ENCODE peak calls at places on chromosomes 3 and 15, in nine cellular contexts. One of them, this sample, is unnamed. For H3K27me3, the result is how much of the 10 kb centered on the place peaks cover.

GRCh38 chr15:31901501-31901900 is 128.8 kb upstream of the CHRNA7 start:
- DNase-seq in pancreas: no peak
- DNase-seq in neural progenitor cell: no peak
- DNase-seq in body of pancreas: no peak
- DNase-seq in AG04450: no peak
- DNase-seq in CD8-positive, alpha-beta T cell: no peak
- DNase-seq in right lobe of liver: no peak
- DNase-seq in gastrocnemius medialis: no peak
- DNase-seq in adipocyte: no peak
- DNase-seq in this sample: no peak

GRCh38 chr3:193040836-193041672 is 123.4 kb upstream of the MB21D2 start:
- DNase-seq in gastrocnemius medialis: no peak
- DNase-seq in neural progenitor cell: peak
- DNase-seq in body of pancreas: no peak
- DNase-seq in adipocyte: peak
- DNase-seq in AG04450: peak
- DNase-seq in CD8-positive, alpha-beta T cell: no peak
- DNase-seq in right lobe of liver: no peak
- DNase-seq in pancreas: no peak
- DNase-seq in this sample: no peak

GRCh38 chr3:136804164-136804563 is 14.8 kb upstream of the SLC35G2 start:
- DNase-seq in pancreas: no peak
- DNase-seq in adipocyte: no peak
- DNase-seq in right lobe of liver: no peak
- DNase-seq in CD8-positive, alpha-beta T cell: no peak
- DNase-seq in neural progenitor cell: no peak
- DNase-seq in AG04450: no peak
- DNase-seq in gastrocnemius medialis: no peak
- DNase-seq in body of pancreas: no peak
- DNase-seq in this sample: no peak

GRCh38 chr3:54870423-54870822 is 57.4 kb downstream of the LRTM1 start:
- DNase-seq in body of pancreas: no peak
- DNase-seq in right lobe of liver: no peak
- DNase-seq in AG04450: peak
- DNase-seq in pancreas: no peak
- DNase-seq in adipocyte: peak
- DNase-seq in CD8-positive, alpha-beta T cell: no peak
- DNase-seq in neural progenitor cell: peak
- DNase-seq in gastrocnemius medialis: no peak
- DNase-seq in this sample: no peak

GRCh38 chr15:90871097-90871715 is 2.8 kb downstream of the FURIN start:
- DNase-seq in CD8-positive, alpha-beta T cell: no peak
- DNase-seq in adipocyte: peak
- DNase-seq in gastrocnemius medialis: peak
- DNase-seq in body of pancreas: no peak
- DNase-seq in pancreas: peak
- DNase-seq in neural progenitor cell: peak
- DNase-seq in AG04450: no peak
- DNase-seq in right lobe of liver: no peak
- DNase-seq in this sample: no peak

GRCh38 chr3:176650478-176650877 is 546.8 kb downstream of the TBL1XR1 start:
- DNase-seq in pancreas: no peak
- DNase-seq in gastrocnemius medialis: no peak
- DNase-seq in right lobe of liver: no peak
- DNase-seq in neural progenitor cell: no peak
- DNase-seq in AG04450: no peak
- DNase-seq in body of pancreas: no peak
- DNase-seq in adipocyte: peak
- DNase-seq in CD8-positive, alpha-beta T cell: no peak
- DNase-seq in this sample: no peak

GRCh38 chr3:186596568-186597287 is 16.1 kb upstream of the AHSG start:
- DNase-seq in right lobe of liver: no peak
- DNase-seq in adipocyte: no peak
- DNase-seq in CD8-positive, alpha-beta T cell: no peak
- DNase-seq in pancreas: no peak
- DNase-seq in neural progenitor cell: peak
- DNase-seq in AG04450: no peak
- DNase-seq in body of pancreas: no peak
- DNase-seq in gastrocnemius medialis: no peak
- DNase-seq in this sample: peak

GRCh38 chr3:141100112-141100511 is 49.0 kb downstream of the SPSB4 start:
- DNase-seq in right lobe of liver: peak
- DNase-seq in pancreas: no peak
- DNase-seq in body of pancreas: no peak
- DNase-seq in neural progenitor cell: no peak
- DNase-seq in adipocyte: no peak
- DNase-seq in AG04450: no peak
- DNase-seq in gastrocnemius medialis: no peak
- DNase-seq in CD8-positive, alpha-beta T cell: no peak
- DNase-seq in this sample: no peak

GRCh38 chr15:71586463-71586862 is 223.9 kb upstream of the NR2E3 start:
- DNase-seq in body of pancreas: no peak
- DNase-seq in neural progenitor cell: no peak
- DNase-seq in right lobe of liver: no peak
- DNase-seq in adipocyte: no peak
- DNase-seq in pancreas: no peak
- DNase-seq in CD8-positive, alpha-beta T cell: no peak
- DNase-seq in AG04450: no peak
- DNase-seq in gastrocnemius medialis: no peak
- DNase-seq in this sample: no peak

GRCh38 chr15:36330598-36330997 is 248.8 kb upstream of the CDIN1 start:
- DNase-seq in adipocyte: no peak
- DNase-seq in pancreas: no peak
- DNase-seq in body of pancreas: no peak
- DNase-seq in CD8-positive, alpha-beta T cell: no peak
- DNase-seq in neural progenitor cell: no peak
- DNase-seq in gastrocnemius medialis: no peak
- DNase-seq in AG04450: no peak
- DNase-seq in right lobe of liver: no peak
- DNase-seq in this sample: no peak

DNA sequence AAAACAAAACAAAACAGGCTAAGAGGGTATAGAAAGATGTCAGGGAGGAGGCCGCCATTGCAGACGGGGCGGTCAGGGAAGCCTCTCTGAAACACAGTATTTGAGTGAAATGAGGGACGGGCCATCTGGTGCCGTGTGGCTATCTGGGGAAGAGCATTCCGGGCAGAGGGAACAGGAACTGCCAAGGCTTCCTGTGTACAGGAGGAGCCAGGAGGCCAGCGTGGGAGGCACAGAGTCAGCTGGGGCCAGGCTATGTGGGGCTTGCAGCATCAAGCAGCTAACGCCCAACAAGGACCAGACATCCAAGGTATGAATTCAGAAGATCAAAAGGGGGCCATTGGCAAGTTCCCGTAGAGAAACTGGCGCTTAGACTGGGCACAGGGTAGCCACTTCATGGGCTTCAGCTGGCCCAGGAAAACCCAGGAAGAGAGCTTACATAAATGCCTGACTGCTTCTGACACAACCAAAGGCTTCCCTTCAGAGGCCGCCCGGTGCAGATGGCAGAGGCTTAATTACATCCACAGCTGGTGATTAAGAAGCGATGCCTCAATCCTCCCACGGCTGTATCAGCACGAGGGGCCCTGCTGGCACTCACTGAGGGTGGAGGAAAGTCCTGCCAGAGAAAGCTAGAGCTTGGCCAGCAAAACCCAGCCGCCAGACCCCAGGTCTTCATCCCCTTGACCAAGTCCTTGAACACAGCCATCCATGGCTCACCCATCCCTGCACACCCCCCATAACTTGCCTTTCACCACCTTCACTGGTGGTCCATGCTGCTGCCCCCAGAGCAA is 144.9 kb downstream of the MEGF11 start:
- DNase-seq in body of pancreas: no peak
- DNase-seq in AG04450: no peak
- DNase-seq in gastrocnemius medialis: no peak
- DNase-seq in pancreas: no peak
- DNase-seq in adipocyte: no peak
- DNase-seq in CD8-positive, alpha-beta T cell: no peak
- DNase-seq in right lobe of liver: no peak
- DNase-seq in neural progenitor cell: no peak
- DNase-seq in this sample: no peak
- H3K27me3 ChIP-seq in body of pancreas: under half
- H3K27me3 ChIP-seq in AG04450: under half
- H3K27me3 ChIP-seq in gastrocnemius medialis: under half
- H3K27me3 ChIP-seq in pancreas: under half
- H3K27me3 ChIP-seq in adipocyte: half or more
- H3K27me3 ChIP-seq in CD8-positive, alpha-beta T cell: under half
- H3K27me3 ChIP-seq in right lobe of liver: under half
- H3K27me3 ChIP-seq in neural progenitor cell: under half
- H3K27me3 ChIP-seq in this sample: under half

DNA sequence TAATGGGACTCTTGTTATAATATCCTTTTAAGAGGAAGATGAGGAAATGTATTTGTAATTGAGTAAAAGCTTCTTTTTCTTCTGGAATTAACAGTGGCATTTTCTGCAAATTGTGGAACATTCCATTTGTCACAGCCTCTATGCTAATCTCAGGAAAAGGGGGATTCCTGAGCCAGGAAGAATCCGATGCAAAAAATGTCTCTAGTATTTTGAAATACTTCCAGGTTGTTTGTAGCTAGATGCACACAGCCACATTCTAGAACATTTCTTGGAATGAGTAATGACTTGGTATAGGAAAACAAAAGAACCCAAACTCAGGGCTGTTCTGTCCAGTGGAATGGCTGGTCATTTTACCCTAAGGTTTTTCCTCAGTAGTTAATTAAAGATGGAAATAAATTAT is 98.5 kb upstream of the SLC2A2 start:
- DNase-seq in right lobe of liver: no peak
- DNase-seq in AG04450: no peak
- DNase-seq in body of pancreas: no peak
- DNase-seq in gastrocnemius medialis: no peak
- DNase-seq in neural progenitor cell: no peak
- DNase-seq in pancreas: no peak
- DNase-seq in CD8-positive, alpha-beta T cell: no peak
- DNase-seq in adipocyte: peak
- DNase-seq in this sample: no peak
- H3K27me3 ChIP-seq in right lobe of liver: under half
- H3K27me3 ChIP-seq in AG04450: under half
- H3K27me3 ChIP-seq in body of pancreas: under half
- H3K27me3 ChIP-seq in gastrocnemius medialis: under half
- H3K27me3 ChIP-seq in neural progenitor cell: under half
- H3K27me3 ChIP-seq in pancreas: under half
- H3K27me3 ChIP-seq in CD8-positive, alpha-beta T cell: under half
- H3K27me3 ChIP-seq in adipocyte: under half
- H3K27me3 ChIP-seq in this sample: under half

GRCh38 chr15:100879046-100879445 is 585 bp upstream of the ALDH1A3 start:
- DNase-seq in CD8-positive, alpha-beta T cell: no peak
- DNase-seq in adipocyte: peak
- DNase-seq in pancreas: peak
- DNase-seq in AG04450: no peak
- DNase-seq in body of pancreas: no peak
- DNase-seq in gastrocnemius medialis: no peak
- DNase-seq in neural progenitor cell: peak
- DNase-seq in right lobe of liver: no peak
- DNase-seq in this sample: no peak

GRCh38 chr15:100879461-100880138 is at the start of gene ALDH1A3:
- DNase-seq in gastrocnemius medialis: peak
- DNase-seq in CD8-positive, alpha-beta T cell: no peak
- DNase-seq in AG04450: peak
- DNase-seq in right lobe of liver: no peak
- DNase-seq in neural progenitor cell: peak
- DNase-seq in body of pancreas: peak
- DNase-seq in pancreas: peak
- DNase-seq in adipocyte: peak
- DNase-seq in this sample: no peak

GRCh38 chr15:100877551-100877950 is 2.1 kb upstream of the ALDH1A3 start:
- DNase-seq in body of pancreas: no peak
- DNase-seq in CD8-positive, alpha-beta T cell: no peak
- DNase-seq in AG04450: no peak
- DNase-seq in neural progenitor cell: no peak
- DNase-seq in pancreas: peak
- DNase-seq in adipocyte: no peak
- DNase-seq in right lobe of liver: no peak
- DNase-seq in gastrocnemius medialis: no peak
- DNase-seq in this sample: no peak

GRCh38 chr15:100878130-100878529 is 1.5 kb upstream of the ALDH1A3 start:
- DNase-seq in adipocyte: no peak
- DNase-seq in pancreas: peak
- DNase-seq in right lobe of liver: no peak
- DNase-seq in AG04450: no peak
- DNase-seq in body of pancreas: no peak
- DNase-seq in CD8-positive, alpha-beta T cell: no peak
- DNase-seq in gastrocnemius medialis: no peak
- DNase-seq in neural progenitor cell: no peak
- DNase-seq in this sample: no peak

DNA sequence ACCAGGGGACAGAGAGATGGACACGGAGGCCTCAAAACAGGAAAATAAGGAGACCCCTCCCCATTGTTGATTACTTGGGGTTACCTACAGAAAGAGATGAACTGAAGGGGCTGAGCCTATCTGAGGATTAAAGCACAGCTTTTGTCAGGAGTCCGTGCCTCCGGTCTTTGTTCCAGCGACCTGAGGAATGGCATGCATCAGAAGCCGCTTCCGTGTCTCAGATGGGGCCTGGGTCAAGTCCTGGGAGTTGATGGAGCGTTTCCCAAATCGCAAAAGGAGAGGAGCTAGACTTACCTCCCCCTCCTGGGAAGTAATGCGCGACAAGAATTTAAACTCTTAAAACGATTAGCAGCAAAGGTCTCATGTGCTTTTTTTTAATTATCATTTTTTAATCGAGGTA is 1.0 kb upstream of the ALDH1A3 start:
- DNase-seq in body of pancreas: no peak
- DNase-seq in AG04450: no peak
- DNase-seq in right lobe of liver: no peak
- DNase-seq in gastrocnemius medialis: no peak
- DNase-seq in adipocyte: no peak
- DNase-seq in pancreas: peak
- DNase-seq in CD8-positive, alpha-beta T cell: no peak
- DNase-seq in neural progenitor cell: peak
- DNase-seq in this sample: no peak
- H3K27me3 ChIP-seq in body of pancreas: under half
- H3K27me3 ChIP-seq in AG04450: under half
- H3K27me3 ChIP-seq in right lobe of liver: under half
- H3K27me3 ChIP-seq in gastrocnemius medialis: under half
- H3K27me3 ChIP-seq in adipocyte: under half
- H3K27me3 ChIP-seq in pancreas: under half
- H3K27me3 ChIP-seq in CD8-positive, alpha-beta T cell: under half
- H3K27me3 ChIP-seq in neural progenitor cell: half or more
- H3K27me3 ChIP-seq in this sample: half or more

DNA sequence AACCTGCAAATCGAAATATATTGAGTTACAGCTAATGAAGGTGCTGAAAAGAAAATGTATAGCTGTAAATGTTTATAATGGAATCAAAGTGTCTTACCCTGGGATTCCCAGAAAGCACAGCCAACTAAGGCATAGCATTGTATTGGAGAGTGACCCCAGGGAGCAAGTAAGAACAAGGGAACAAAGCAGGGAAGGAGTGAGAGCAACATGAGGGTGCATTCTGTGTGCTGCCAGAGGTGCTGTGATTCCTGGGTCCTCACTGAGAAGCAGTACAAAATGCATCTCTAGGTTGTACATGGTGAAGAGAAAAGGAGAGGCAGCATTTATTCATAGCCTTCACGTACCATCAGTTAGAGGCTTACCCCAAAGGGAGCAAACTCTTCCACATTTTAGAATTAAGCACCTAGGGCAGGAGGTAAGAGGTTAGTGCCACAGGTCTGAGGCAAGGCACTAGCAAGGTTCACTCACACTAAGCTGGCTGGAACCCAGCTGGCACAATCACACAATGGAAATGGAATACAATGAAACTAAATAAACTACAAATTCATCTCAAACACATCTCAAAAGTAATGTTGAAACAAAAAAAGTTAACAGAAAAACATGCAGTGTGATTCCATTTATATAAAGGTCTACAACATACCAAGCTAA is 151.5 kb upstream of the C2CD4B start:
- DNase-seq in pancreas: no peak
- DNase-seq in gastrocnemius medialis: no peak
- DNase-seq in adipocyte: no peak
- DNase-seq in neural progenitor cell: peak
- DNase-seq in body of pancreas: no peak
- DNase-seq in AG04450: no peak
- DNase-seq in right lobe of liver: no peak
- DNase-seq in CD8-positive, alpha-beta T cell: no peak
- DNase-seq in this sample: no peak
- H3K27me3 ChIP-seq in pancreas: under half
- H3K27me3 ChIP-seq in gastrocnemius medialis: under half
- H3K27me3 ChIP-seq in adipocyte: under half
- H3K27me3 ChIP-seq in neural progenitor cell: under half
- H3K27me3 ChIP-seq in body of pancreas: under half
- H3K27me3 ChIP-seq in AG04450: under half
- H3K27me3 ChIP-seq in right lobe of liver: under half
- H3K27me3 ChIP-seq in CD8-positive, alpha-beta T cell: under half
- H3K27me3 ChIP-seq in this sample: under half